ENCODE peak calls at places on chromosome 20, in four cellular contexts. A is tibial nerve, G is A549, Q is stomach. H is an unnamed sample.

GRCh38 chr20:61115627-61116026 is 136.4 kb upstream of the CDH4 start:
- DNase-seq in A (no peak), G (no peak), Q (no peak), H (no peak)

GRCh38 chr20:61458146-61458746 is 206.2 kb downstream of the CDH4 start:
- DNase-seq in A (no peak), G (no peak), Q (no peak), H (no peak)

GRCh38 chr20:41654884-41655283 is 36.7 kb upstream of the CHD6 start:
- DNase-seq in A (no peak), G (no peak), Q (peak), H (no peak)

GRCh38 chr20:20085812-20086211 is 33.5 kb downstream of the CFAP61 start:
- DNase-seq in A (no peak), G (no peak), Q (peak), H (no peak)

GRCh38 chr20:60727425-60727824 is 524.6 kb upstream of the CDH4 start:
- DNase-seq in A (no peak), G (no peak), Q (no peak), H (no peak)

GRCh38 chr20:58711266-58712051 is 18.9 kb downstream of the NPEPL1 start:
- DNase-seq in A (peak), G (no peak), Q (peak), H (peak)

GRCh38 chr20:63830821-63831593 is at the start of gene ZBTB46:
- DNase-seq in A (no peak), G (peak), Q (peak), H (peak)

GRCh38 chr20:40942015-40942414 is 86.6 kb upstream of the TOP1 start:
- DNase-seq in A (no peak), G (no peak), Q (no peak), H (no peak)

GRCh38 chr20:47857142-47857993 is 72.1 kb upstream of the SULF2 start:
- DNase-seq in A (no peak), G (no peak), Q (no peak), H (no peak)

GRCh38 chr20:53967527-53967926 is 102.9 kb downstream of the BCAS1 start:
- DNase-seq in A (no peak), G (no peak), Q (no peak), H (no peak)

GRCh38 chr20:21522479-21523397 is 8.9 kb upstream of the NKX2-2 start:
- DNase-seq in A (no peak), G (no peak), Q (no peak), H (no peak)

GRCh38 chr20:3672864-3673550 is 8.8 kb downstream of the ADAM33 start:
- DNase-seq in A (no peak), G (no peak), Q (no peak), H (no peak)

GRCh38 chr20:24836900-24837299 is 112.2 kb upstream of the CST7 start:
- DNase-seq in A (no peak), G (no peak), Q (no peak), H (no peak)

GRCh38 chr20:10992776-10993175 is 319.0 kb upstream of the JAG1 start:
- DNase-seq in A (no peak), G (no peak), Q (no peak), H (no peak)

GRCh38 chr20:32227744-32228688 is 20.3 kb downstream of the POFUT1 start:
- DNase-seq in A (no peak), G (no peak), Q (peak), H (peak)

GRCh38 chr20:50721881-50722281 is 9.5 kb upstream of the PARD6B start:
- DNase-seq in A (peak), G (no peak), Q (peak), H (no peak)

GRCh38 chr20:13492001-13492480 is 146.7 kb downstream of the TASP1 start:
- DNase-seq in A (peak), G (peak), Q (no peak), H (no peak)

GRCh38 chr20:31915491-31916280 is 36.2 kb downstream of the PDRG1 start:
- DNase-seq in A (no peak), G (no peak), Q (no peak), H (no peak)

GRCh38 chr20:24572140-24572539 is 102.7 kb downstream of the SYNDIG1 start:
- DNase-seq in A (no peak), G (no peak), Q (no peak), H (no peak)

GRCh38 chr20:57600324-57601210 is 19.7 kb downstream of the ZBP1 start:
- DNase-seq in A (no peak), G (no peak), Q (no peak), H (no peak)

GRCh38 chr20:5933802-5934436 is 16.4 kb downstream of the TRMT6 start:
- DNase-seq in A (no peak), G (peak), Q (no peak), H (no peak)

GRCh38 chr20:36175475-36175995 is 21.0 kb downstream of the EPB41L1 start:
- DNase-seq in A (no peak), G (no peak), Q (no peak), H (no peak)

GRCh38 chr20:11675920-11676617 is 241.6 kb upstream of the BTBD3 start:
- DNase-seq in A (no peak), G (no peak), Q (no peak), H (no peak)

GRCh38 chr20:20019123-20019522 is 2.0 kb downstream of the NAA20 start:
- DNase-seq in A (no peak), G (no peak), Q (peak), H (no peak)

GRCh38 chr20:8005575-8006366 is 13.8 kb downstream of the TMX4 start:
- DNase-seq in A (no peak), G (no peak), Q (no peak), H (no peak)

GRCh38 chr20:1569417-1569861 is 11.9 kb upstream of the SIRPD start:
- DNase-seq in A (no peak), G (peak), Q (peak), H (no peak)

GRCh38 chr20:41072099-41072798 is 43.6 kb downstream of the TOP1 start:
- DNase-seq in A (no peak), G (no peak), Q (no peak), H (no peak)

GRCh38 chr20:32945710-32946221 is 58.5 kb downstream of the SUN5 start:
- DNase-seq in A (no peak), G (peak), Q (no peak), H (no peak)

GRCh38 chr20:60715172-60715571 is 536.9 kb upstream of the CDH4 start:
- DNase-seq in A (no peak), G (peak), Q (no peak), H (no peak)

GRCh38 chr20:40111282-40111681 is 577.8 kb downstream of the MAFB start:
- DNase-seq in A (no peak), G (no peak), Q (no peak), H (no peak)

GRCh38 chr20:38404016-38404415 is 31.1 kb downstream of the SNHG17 start:
- DNase-seq in A (no peak), G (no peak), Q (no peak), H (no peak)

GRCh38 chr20:44624152-44624551 is 27.3 kb downstream of the ADA start:
- DNase-seq in A (no peak), G (no peak), Q (no peak), H (no peak)

DNA sequence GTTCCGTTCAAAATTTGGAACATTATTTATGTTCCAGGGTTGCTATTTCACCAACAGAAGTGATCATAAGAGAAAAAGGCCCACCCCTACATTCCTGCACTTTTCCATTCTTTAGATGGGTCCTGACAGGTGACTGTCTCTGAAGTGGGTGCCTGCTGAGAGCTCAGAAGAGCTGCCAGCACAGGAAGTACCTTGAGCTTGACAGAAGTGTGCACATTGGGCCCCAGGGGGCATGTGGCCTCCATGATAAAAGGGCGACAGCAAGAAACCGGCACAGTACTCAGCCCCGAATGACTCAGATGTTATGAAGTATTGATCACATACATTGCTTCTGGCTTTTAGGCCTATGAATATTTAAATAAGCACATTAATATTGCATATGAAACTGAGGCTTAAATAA is 150.4 kb downstream of the PCSK2 start:
- DNase-seq in A (no peak), G (no peak), Q (no peak), H (no peak)
- TF ChIP-seq EP300 in A (no peak), G (no peak), Q (no peak), H (no peak)

DNA sequence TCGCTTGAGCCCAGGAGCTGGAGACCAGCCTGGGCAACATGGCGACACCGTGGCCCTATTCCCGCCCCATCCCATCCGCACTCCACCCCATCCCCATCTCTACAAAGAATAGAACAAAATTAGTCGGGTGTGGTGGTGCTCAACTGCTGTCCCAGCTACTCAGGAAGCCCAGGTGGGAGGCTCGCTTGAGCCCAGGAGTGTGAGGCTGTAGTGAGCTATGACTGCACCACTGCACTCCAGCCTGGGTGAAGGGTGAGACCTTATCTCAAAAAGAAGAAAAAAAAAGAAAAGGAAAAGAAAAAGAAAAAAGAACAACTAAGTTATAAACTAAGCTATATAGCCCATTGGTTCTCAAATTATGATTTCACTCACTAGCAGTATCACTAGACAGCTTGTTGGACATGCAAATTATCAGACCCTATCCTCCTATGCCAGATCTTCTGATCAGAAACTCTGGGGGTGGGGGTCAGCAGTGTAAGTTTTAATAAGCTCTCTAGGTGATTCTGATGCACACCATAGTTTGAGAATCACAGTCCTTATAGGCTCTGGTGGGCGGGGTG is 491 bp upstream of the ITCH start:
- DNase-seq in A (no peak), G (no peak), Q (no peak), H (no peak)
- H3K4me3 ChIP-seq in A (peak), G (peak), Q (peak), H (peak)

GRCh38 chr20:17960927-17961599 is 7.5 kb downstream of the SNX5 start:
- DNase-seq in A (no peak), G (no peak), Q (no peak), H (peak)

GRCh38 chr20:17956099-17956685 is 12.4 kb downstream of the SNX5 start:
- DNase-seq in A (no peak), G (no peak), Q (no peak), H (no peak)

GRCh38 chr20:17959257-17959627 is 9.4 kb downstream of the SNX5 start:
- DNase-seq in A (no peak), G (no peak), Q (no peak), H (no peak)

GRCh38 chr20:17957505-17958325 is 10.9 kb downstream of the SNX5 start:
- DNase-seq in A (no peak), G (no peak), Q (no peak), H (no peak)

DNA sequence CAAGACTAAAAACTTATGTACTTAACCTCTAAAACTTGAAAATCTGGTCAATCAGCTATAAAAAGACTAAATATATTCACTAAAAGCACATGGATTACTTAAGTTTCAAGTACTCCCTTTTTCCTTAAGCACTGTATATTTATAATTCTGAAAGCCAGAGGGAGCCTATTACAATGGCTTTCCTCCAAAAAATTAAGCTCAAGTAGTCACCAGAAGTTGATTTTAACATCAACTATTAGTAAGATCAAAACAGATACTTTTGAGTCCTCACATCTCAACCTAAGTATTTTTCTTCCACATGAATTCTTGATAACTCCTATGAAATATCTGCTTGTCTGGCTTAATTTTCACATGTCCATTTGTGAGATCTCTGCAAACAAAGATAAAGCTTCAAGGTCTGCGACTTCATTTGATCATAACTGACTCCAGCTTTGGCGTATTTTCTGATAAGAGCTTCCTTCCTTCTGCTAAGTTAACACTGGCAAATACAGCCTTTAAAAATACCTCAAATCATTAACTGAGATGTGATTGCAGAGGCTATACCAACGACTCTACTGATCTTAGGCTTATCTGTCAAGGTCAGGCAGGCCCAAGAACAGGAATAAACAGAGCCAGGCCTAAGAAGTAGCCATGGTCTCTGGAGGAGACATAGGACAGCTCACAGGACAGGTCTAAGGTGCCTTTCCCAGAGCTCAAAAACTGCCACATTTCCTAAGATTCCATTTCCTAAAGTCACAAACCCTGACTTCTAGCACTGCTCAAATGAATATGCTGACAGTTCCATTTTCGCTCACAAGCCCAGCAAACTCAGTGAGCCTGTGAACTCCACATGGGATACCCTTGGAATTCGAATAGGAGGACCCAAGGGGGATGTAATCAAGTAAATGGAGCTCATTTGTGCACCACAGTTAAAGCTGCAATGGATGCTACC is 10.0 kb downstream of the SNX5 start:
- DNase-seq in A (no peak), G (no peak), Q (no peak), H (no peak)
- TF ChIP-seq EP300 in A (no peak), G (no peak), Q (no peak), H (no peak)

GRCh38 chr20:49482173-49482572 is 295 bp downstream of the KCNB1 start:
- DNase-seq in A (no peak), G (no peak), Q (no peak), H (no peak)
- H3K4me3 ChIP-seq in A (no peak), G (no peak), Q (peak), H (no peak)

H was measured in transverse colon.